ENCODE peak calls at places on chromosomes 11 and 22, in ten cellular contexts. T is HFFc6; A is Daoy; R is pulmonary artery endothelial cell; O is activated naive CD8-positive, alpha-beta T cell treated with anti-CD3 and anti-CD28 coated beads, Interleukin-2, amount 50 U/mL, for 24 hours; Q is kidney glomerular epithelial cell; L is DMS53; K is amygdala; U is T-helper 2 cell; F is cerebellar nuclear complex. D is an unnamed sample.

GRCh38 chr11:9053631-9054030 is 37.8 kb downstream of the SCUBE2 start:
- DNase-seq in T (peak), A (peak), R (no peak), O (no peak), Q (peak), L (no peak), K (no peak), U (no peak), F (no peak), D (no peak)

GRCh38 chr22:50270302-50271010 is at the start of gene MAPK11:
- DNase-seq in T (peak), A (peak), R (no peak), O (peak), Q (peak), L (peak), K (no peak), U (peak), F (no peak), D (peak)

GRCh38 chr11:123020968-123021367 is 39.3 kb upstream of the BSX start:
- DNase-seq in T (peak), A (peak), R (peak), O (peak), Q (peak), L (peak), K (no peak), U (no peak), F (no peak), D (no peak)

GRCh38 chr11:36142439-36142838 is 146.8 kb downstream of the COMMD9 start:
- DNase-seq in T (no peak), A (no peak), R (no peak), O (no peak), Q (no peak), L (no peak), K (no peak), U (no peak), F (no peak), D (no peak)

GRCh38 chr11:27296406-27296994 is 66.5 kb downstream of the CCDC34 start:
- DNase-seq in T (peak), A (peak), R (peak), O (no peak), Q (peak), L (peak), K (no peak), U (no peak), F (no peak), D (no peak)

GRCh38 chr22:44033689-44034088 is 9.6 kb downstream of the PARVB start:
- DNase-seq in T (no peak), A (no peak), R (no peak), O (no peak), Q (no peak), L (no peak), K (no peak), U (no peak), F (no peak), D (no peak)

GRCh38 chr11:62708423-62709261 is 1.2 kb downstream of the GNG3 start:
- DNase-seq in T (no peak), A (no peak), R (no peak), O (peak), Q (no peak), L (peak), K (no peak), U (peak), F (no peak), D (peak)

GRCh38 chr22:49660794-49661781 is 166.6 kb downstream of the BRD1 start:
- DNase-seq in T (no peak), A (no peak), R (no peak), O (no peak), Q (no peak), L (no peak), K (no peak), U (no peak), F (no peak), D (no peak)

GRCh38 chr11:29208117-29208516 is 808.7 kb downstream of the KCNA4 start:
- DNase-seq in T (no peak), A (peak), R (no peak), O (no peak), Q (no peak), L (no peak), K (no peak), U (no peak), F (no peak), D (no peak)

GRCh38 chr11:36383200-36383599 is 87.1 kb downstream of the PRR5L start:
- DNase-seq in T (no peak), A (no peak), R (no peak), O (no peak), Q (no peak), L (no peak), K (no peak), U (no peak), F (no peak), D (no peak)

GRCh38 chr11:104619751-104620150 is 278.5 kb downstream of the CASP12 start:
- DNase-seq in T (no peak), A (no peak), R (no peak), O (no peak), Q (no peak), L (no peak), K (no peak), U (no peak), F (no peak), D (no peak)

GRCh38 chr11:122261546-122261945 is 145.5 kb upstream of the BLID start:
- DNase-seq in T (peak), A (peak), R (no peak), O (no peak), Q (no peak), L (no peak), K (no peak), U (no peak), F (no peak), D (no peak)

GRCh38 chr11:95150977-95151684 is 61.5 kb downstream of the ENDOD1 start:
- DNase-seq in T (peak), A (peak), R (peak), O (peak), Q (peak), L (peak), K (peak), U (peak), F (no peak), D (peak)

D was measured in T-cell.